ENCODE peak calls at places on chromosomes 11 and 22, in six cellular contexts. W is pancreas, N is IMR-90, A is PC-9, O is MM.1S, V is psoas muscle. P is an unnamed sample. For H3K4me1, the result is how much of the 10 kb centered on the place peaks cover.

GRCh38 chr22:50270302-50271010 is at the start of gene MAPK11:
- DNase-seq in W (peak), N (peak), A (peak), O (peak), V (peak), P (peak)

GRCh38 chr11:94926698-94927237 is 46.6 kb downstream of the CWC15 start:
- DNase-seq in W (no peak), N (peak), A (peak), O (no peak), V (peak), P (peak)

GRCh38 chr11:12411806-12412727 is 34.7 kb downstream of the PARVA start:
- DNase-seq in W (no peak), N (peak), A (peak), O (peak), V (peak), P (peak)

GRCh38 chr11:84289381-84289906 is 1003.3 kb upstream of the CCDC90B start:
- DNase-seq in W (no peak), N (peak), A (no peak), O (peak), V (no peak), P (no peak)

GRCh38 chr11:65616575-65617001 is 1.0 kb downstream of the PCNX3 start:
- DNase-seq in W (no peak), N (no peak), A (no peak), O (no peak), V (no peak), P (no peak)

GRCh38 chr11:62792193-62792575 is 378 bp upstream of the TMEM223 start:
- DNase-seq in W (no peak), N (peak), A (no peak), O (no peak), V (no peak), P (no peak)

GRCh38 chr11:87573708-87574107 is 536.0 kb downstream of the TMEM135 start:
- DNase-seq in W (no peak), N (no peak), A (no peak), O (no peak), V (no peak), P (no peak)

GRCh38 chr11:36292311-36292722 is 3.1 kb upstream of the COMMD9 start:
- DNase-seq in W (no peak), N (peak), A (no peak), O (peak), V (no peak), P (no peak)

GRCh38 chr11:103420593-103420992 is 311.4 kb downstream of the DYNC2H1 start:
- DNase-seq in W (no peak), N (peak), A (no peak), O (peak), V (no peak), P (no peak)

GRCh38 chr11:119315139-119316016 is 1.6 kb downstream of the MCAM start:
- DNase-seq in W (no peak), N (no peak), A (peak), O (peak), V (no peak), P (no peak)

GRCh38 chr22:24510694-24511625 is 15.8 kb downstream of the UPB1 start:
- DNase-seq in W (no peak), N (peak), A (no peak), O (no peak), V (peak), P (no peak)

GRCh38 chr11:26522912-26523610 is 49.0 kb downstream of the MUC15 start:
- DNase-seq in W (no peak), N (peak), A (no peak), O (peak), V (no peak), P (no peak)

GRCh38 chr11:97972731-97973130 is 1048.0 kb upstream of the CNTN5 start:
- DNase-seq in W (no peak), N (no peak), A (no peak), O (no peak), V (no peak), P (no peak)

GRCh38 chr11:65895482-65895981 is 4.7 kb downstream of the FOSL1 start:
- DNase-seq in W (no peak), N (no peak), A (no peak), O (no peak), V (no peak), P (no peak)

GRCh38 chr11:111697910-111698309 is 68.3 kb downstream of the PPP2R1B start:
- DNase-seq in W (no peak), N (no peak), A (no peak), O (no peak), V (no peak), P (no peak)

GRCh38 chr22:49450521-49450920 is 377.2 kb downstream of the BRD1 start:
- DNase-seq in W (no peak), N (no peak), A (no peak), O (no peak), V (no peak), P (no peak)

GRCh38 chr11:34585304-34585869 is 35.5 kb upstream of the EHF start:
- DNase-seq in W (no peak), N (no peak), A (no peak), O (no peak), V (no peak), P (no peak)

GRCh38 chr11:114412946-114413345 is 12.5 kb downstream of the RBM7 start:
- DNase-seq in W (no peak), N (no peak), A (no peak), O (no peak), V (no peak), P (no peak)

GRCh38 chr11:47433157-47433556 is 6.9 kb upstream of the PSMC3 start:
- DNase-seq in W (no peak), N (no peak), A (no peak), O (no peak), V (no peak), P (no peak)

GRCh38 chr11:119108151-119108856 is 1.2 kb downstream of the C2CD2L start:
- DNase-seq in W (no peak), N (peak), A (peak), O (peak), V (no peak), P (peak)

GRCh38 chr11:46120711-46121327 is 435 bp downstream of the PHF21A start:
- DNase-seq in W (no peak), N (peak), A (peak), O (peak), V (peak), P (peak)

GRCh38 chr11:46117842-46118241 is 3.4 kb downstream of the PHF21A start:
- DNase-seq in W (no peak), N (no peak), A (no peak), O (no peak), V (no peak), P (no peak)

GRCh38 chr11:46120361-46120710 is 918 bp downstream of the PHF21A start:
- DNase-seq in W (peak), N (no peak), A (no peak), O (no peak), V (peak), P (no peak)

GRCh38 chr11:46119352-46120216 is 1.7 kb downstream of the PHF21A start:
- DNase-seq in W (peak), N (peak), A (peak), O (peak), V (peak), P (peak)

DNA sequence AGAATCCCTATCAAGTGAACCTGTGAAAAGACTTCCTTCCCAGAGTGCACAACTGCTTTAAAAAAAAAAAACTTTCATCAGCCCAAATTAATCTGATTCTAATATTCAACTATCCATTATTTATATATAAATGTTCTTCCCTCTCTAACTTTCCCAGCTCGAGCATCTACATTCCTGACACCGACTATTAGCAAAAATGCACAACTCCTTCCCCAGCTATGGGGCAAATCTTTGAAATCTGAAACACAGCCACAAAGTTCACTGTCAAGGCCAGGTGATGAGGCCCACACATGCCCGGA is 2.3 kb downstream of the PHF21A start:
- DNase-seq in W (no peak), N (no peak), A (no peak), O (no peak), V (no peak), P (no peak)
- H3K4me1 ChIP-seq in W (under half), N (under half), A (under half), O (under half), V (half or more), P (under half)

DNA sequence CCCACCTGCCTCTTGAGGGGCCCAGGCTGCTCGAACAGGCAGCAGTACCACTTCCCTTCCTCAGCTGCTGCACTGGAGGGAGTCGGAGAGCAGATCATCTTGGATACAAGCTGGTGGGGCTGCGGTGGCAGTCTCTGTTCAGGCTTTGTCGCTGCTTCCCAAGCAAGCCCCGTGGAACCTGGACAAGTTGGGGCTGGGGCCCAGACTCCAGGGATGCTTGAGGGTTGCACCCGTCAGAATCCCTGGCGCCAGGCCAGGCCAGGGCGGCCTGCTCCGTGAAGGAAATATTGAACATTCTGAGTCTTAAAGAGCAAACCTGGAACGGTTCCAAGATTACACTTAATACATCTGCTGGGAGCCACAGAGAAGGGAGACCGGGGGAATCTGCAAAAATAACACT is 310.1 kb upstream of the SORL1-AS1 start:
- DNase-seq in W (peak), N (peak), A (no peak), O (no peak), V (peak), P (no peak)
- H3K4me3 ChIP-seq in W (no peak), N (no peak), A (no peak), O (no peak), V (no peak), P (no peak)

GRCh38 chr22:20130319-20130718 is 1.3 kb upstream of the ZDHHC8 start:
- DNase-seq in W (no peak), N (no peak), A (no peak), O (peak), V (no peak), P (no peak)

GRCh38 chr22:20129747-20130014 is 1.9 kb upstream of the ZDHHC8 start:
- DNase-seq in W (no peak), N (no peak), A (no peak), O (no peak), V (no peak), P (no peak)

GRCh38 chr22:20127869-20128618 is 3.6 kb upstream of the ZDHHC8 start:
- DNase-seq in W (no peak), N (no peak), A (no peak), O (no peak), V (no peak), P (no peak)

GRCh38 chr22:20128619-20128901 is 3.0 kb upstream of the ZDHHC8 start:
- DNase-seq in W (no peak), N (no peak), A (no peak), O (no peak), V (no peak), P (no peak)

GRCh38 chr22:20128902-20129746 is 2.5 kb upstream of the ZDHHC8 start:
- DNase-seq in W (no peak), N (peak), A (peak), O (peak), V (no peak), P (no peak)
- TF ChIP-seq CTCF in W (no peak), N (peak), A (peak), O (peak), V (peak), P (peak)

GRCh38 chr22:45771057-45771456 is 99.4 kb downstream of the ATXN10 start:
- DNase-seq in W (no peak), N (no peak), A (no peak), O (no peak), V (no peak), P (no peak)
- H3K4me1 ChIP-seq in W (under half), N (under half), A (under half), O (under half), V (under half), P (under half)

DNA sequence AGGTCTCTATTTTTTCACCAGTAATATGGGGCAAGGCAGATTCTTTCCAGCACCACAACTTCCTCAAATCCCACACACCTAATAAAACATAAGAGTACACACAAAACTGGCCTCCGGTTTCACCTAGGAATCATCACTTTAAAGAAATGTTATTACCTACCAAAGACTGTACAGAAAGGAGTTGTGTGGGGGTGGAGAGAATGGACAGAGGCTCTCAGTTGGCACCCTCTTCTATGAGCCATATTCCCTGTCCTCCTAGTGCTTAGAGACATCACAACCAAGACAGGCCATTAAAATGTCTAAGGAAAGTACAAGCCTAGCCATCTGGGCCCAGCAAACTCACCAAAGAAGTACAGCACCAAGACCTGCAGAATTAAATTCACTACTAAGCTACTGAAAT is 56.1 kb downstream of the RBFOX2 start:
- DNase-seq in W (no peak), N (no peak), A (no peak), O (no peak), V (no peak), P (no peak)
- H3K4me3 ChIP-seq in W (no peak), N (no peak), A (no peak), O (no peak), V (no peak), P (no peak)

P was measured in lung.